ENCODE peak calls at places on chromosomes 5 and 9, in ten cellular contexts. W is H9; K is AML-193; F is activated CD4-positive, alpha-beta T cell treated with anti-CD3 and anti-CD28 coated beads, Interleukin-2, amount 50 U/mL, for 24 hours; X is GM03348; Z is HT1080; O is heart right ventricle; G is lung; U is nucleus accumbens; V is caudate nucleus. E is an unnamed sample.

GRCh38 chr9:111842313-111842712 is 47.6 kb upstream of the SHOC1 start:
- DNase-seq in F (no peak), K (no peak), G (no peak), Z (no peak), U (no peak), O (no peak), W (no peak), V (no peak), X (peak), E (no peak)

GRCh38 chr5:116759860-116760644 is 185.4 kb upstream of the SEMA6A start:
- DNase-seq in G (no peak), O (no peak), V (no peak), X (no peak), K (no peak), F (no peak), Z (peak), U (no peak), W (peak), E (no peak)

GRCh38 chr5:28737682-28738081 is 1699.3 kb upstream of the CDH9 start:
- DNase-seq in O (no peak), X (no peak), K (no peak), G (no peak), Z (no peak), V (no peak), F (no peak), U (no peak), W (no peak), E (no peak)

GRCh38 chr9:4934976-4935672 is 49.9 kb upstream of the JAK2 start:
- DNase-seq in V (no peak), X (no peak), O (no peak), K (no peak), W (no peak), U (no peak), G (no peak), F (no peak), Z (no peak), E (no peak)

GRCh38 chr9:77562021-77562748 is 85.9 kb downstream of the GNA14 start:
- DNase-seq in Z (no peak), U (no peak), V (no peak), K (peak), G (no peak), X (no peak), F (no peak), W (no peak), O (no peak), E (no peak)

GRCh38 chr9:91246842-91247241 is 114.9 kb downstream of the AUH start:
- DNase-seq in Z (peak), O (no peak), U (no peak), K (no peak), W (no peak), F (no peak), G (no peak), X (no peak), V (no peak), E (no peak)

GRCh38 chr9:27539479-27540441 is 10.1 kb upstream of the MOB3B start:
- DNase-seq in W (no peak), V (no peak), X (peak), O (no peak), U (no peak), F (no peak), Z (peak), K (no peak), G (no peak), E (no peak)

GRCh38 chr5:137688248-137688840 is 47.5 kb downstream of the KLHL3 start:
- DNase-seq in O (no peak), W (no peak), G (no peak), K (no peak), V (no peak), Z (no peak), F (no peak), X (peak), U (no peak), E (no peak)

GRCh38 chr5:153517105-153517700 is 26.7 kb downstream of the GRIA1 start:
- DNase-seq in X (no peak), W (peak), V (no peak), U (no peak), F (no peak), G (no peak), K (no peak), O (no peak), Z (no peak), E (no peak)

GRCh38 chr9:124429530-124429867 is 14.3 kb upstream of the PSMB7 start:
- DNase-seq in U (no peak), X (no peak), V (no peak), O (no peak), Z (no peak), F (no peak), W (no peak), K (no peak), G (no peak), E (no peak)

GRCh38 chr9:35882996-35883395 is 12.8 kb upstream of the OR13J1 start:
- DNase-seq in K (no peak), W (no peak), O (no peak), Z (peak), G (no peak), X (peak), F (no peak), U (no peak), V (no peak), E (no peak)

GRCh38 chr9:134360897-134361296 is 34.6 kb downstream of the RXRA start:
- DNase-seq in O (peak), G (no peak), K (no peak), U (no peak), F (no peak), X (peak), W (no peak), Z (peak), V (no peak), E (no peak)

GRCh38 chr9:14939378-14939777 is 29.1 kb upstream of the FREM1 start:
- DNase-seq in F (no peak), W (no peak), U (no peak), V (no peak), K (no peak), X (no peak), G (no peak), O (no peak), Z (no peak), E (no peak)

GRCh38 chr9:29063031-29063430 is 1489.8 kb upstream of the C9orf72 start:
- DNase-seq in F (no peak), K (no peak), G (no peak), Z (no peak), V (no peak), U (no peak), X (no peak), W (no peak), O (no peak), E (no peak)

GRCh38 chr9:106893088-106893487 is 30.1 kb downstream of the ZNF462 start:
- DNase-seq in W (no peak), Z (peak), K (no peak), X (peak), O (no peak), F (no peak), V (no peak), G (no peak), U (no peak), E (no peak)

GRCh38 chr5:31120642-31120948 is 72.9 kb upstream of the CDH6 start:
- DNase-seq in W (no peak), O (no peak), Z (no peak), K (no peak), G (no peak), U (no peak), X (no peak), V (no peak), F (no peak), E (no peak)

GRCh38 chr5:93800988-93801811 is 59.8 kb upstream of the POU5F2 start:
- DNase-seq in V (no peak), F (peak), Z (peak), G (peak), O (no peak), K (peak), W (no peak), U (no peak), X (peak), E (no peak)

GRCh38 chr5:54387659-54388232 is 67.8 kb upstream of the HSPB3 start:
- DNase-seq in U (no peak), K (no peak), Z (no peak), G (no peak), O (no peak), F (no peak), X (no peak), V (no peak), W (no peak), E (no peak)

GRCh38 chr5:72369301-72370079 is 49.3 kb downstream of the PTCD2 start:
- DNase-seq in O (no peak), W (no peak), Z (no peak), F (no peak), X (no peak), G (no peak), V (no peak), U (no peak), K (no peak), E (no peak)

GRCh38 chr9:121277518-121278275 is 9.7 kb downstream of the GSN start:
- DNase-seq in X (peak), F (no peak), K (no peak), Z (no peak), U (no peak), V (no peak), G (no peak), O (no peak), W (no peak), E (no peak)